ENCODE peak calls at places on chromosomes 7 and 10, in ten cellular contexts. R is NCI-H2081; X is GM03348; T is AG04450; O is stimulated activated CD8-positive, alpha-beta memory T cell treated with anti-CD3 and anti-CD28 coated beads, Interleukin-15, amount 100 ng/mL, for 24 hours; M is BE2C; B is COR-L47; F is brain microvascular endothelial cell; W is A549; Y is lung microvascular endothelial cell. D is an unnamed sample.

GRCh38 chr7:129676017-129676897 is 64.7 kb downstream of the NRF1 start:
- DNase-seq in B (no peak), W (no peak), F (no peak), X (no peak), R (no peak), T (no peak), Y (no peak), M (no peak), O (no peak), D (no peak)

GRCh38 chr7:80136276-80137045 is 1.8 kb downstream of the GNAI1 start:
- DNase-seq in X (peak), M (no peak), O (no peak), T (no peak), B (no peak), R (peak), F (no peak), Y (peak), W (no peak), D (no peak)

GRCh38 chr10:651700-652099 is 37.8 kb downstream of the DIP2C start:
- DNase-seq in O (no peak), R (no peak), X (no peak), T (no peak), F (no peak), B (no peak), Y (no peak), M (no peak), W (no peak), D (no peak)

GRCh38 chr10:103451091-103451801 is 924 bp downstream of the CALHM2 start:
- DNase-seq in R (peak), W (peak), X (peak), F (no peak), O (no peak), M (peak), B (peak), T (no peak), Y (peak), D (peak)

GRCh38 chr10:132497083-132497680 is 40.4 kb upstream of the INPP5A start:
- DNase-seq in T (no peak), W (no peak), Y (no peak), R (no peak), M (no peak), X (no peak), F (no peak), B (no peak), O (no peak), D (no peak)

GRCh38 chr7:41428330-41428729 is 274.6 kb downstream of the INHBA start:
- DNase-seq in F (no peak), M (no peak), T (no peak), R (no peak), B (no peak), W (no peak), Y (no peak), X (no peak), O (no peak), D (no peak)

GRCh38 chr10:97852277-97852676 is 2.6 kb downstream of the GOLGA7B start:
- DNase-seq in T (no peak), X (no peak), W (no peak), B (no peak), O (no peak), R (no peak), F (no peak), M (no peak), Y (no peak), D (no peak)

GRCh38 chr10:121658111-121658510 is 59.9 kb upstream of the FGFR2 start:
- DNase-seq in X (no peak), B (no peak), R (no peak), Y (no peak), O (no peak), T (no peak), M (no peak), F (no peak), W (no peak), D (no peak)

GRCh38 chr10:78407009-78407711 is 373.5 kb downstream of the RPS24 start:
- DNase-seq in O (peak), M (peak), W (peak), Y (peak), F (peak), R (peak), B (peak), T (peak), X (no peak), D (no peak)

GRCh38 chr7:157550300-157551275 is 213.8 kb downstream of the DNAJB6 start:
- DNase-seq in B (no peak), R (no peak), Y (no peak), O (no peak), F (no peak), T (no peak), W (no peak), X (no peak), M (no peak), D (no peak)

GRCh38 chr10:71638577-71639411 is 80.8 kb downstream of the C10orf105 start:
- DNase-seq in O (no peak), Y (no peak), W (no peak), R (no peak), X (no peak), T (no peak), M (peak), F (no peak), B (no peak), D (no peak)

GRCh38 chr10:114174462-114175190 is 623 bp upstream of the CCDC186 start:
- DNase-seq in W (peak), O (peak), Y (no peak), X (no peak), M (no peak), F (peak), R (peak), T (peak), B (no peak), D (no peak)